ENCODE peak calls at places on chromosome X, in six cellular contexts. S is sigmoid colon, G is GM23338, Q is K562, H is HCT116, T is Panc1. E is an unnamed sample. For H3K4me1 and H3K36me3, the result is how much of the 10 kb centered on the place peaks cover.

GRCh38 chrX:104347860-104348259 is 93.1 kb upstream of the ESX1 start:
- DNase-seq in Q (no peak), G (no peak), S (no peak), H (no peak), T (no peak), E (no peak)

GRCh38 chrX:134670241-134670811 is 12.1 kb upstream of the PLAC1 start:
- DNase-seq in S (no peak), T (peak), H (no peak), Q (no peak), G (peak), E (peak)

GRCh38 chrX:63349307-63349706 is 1.8 kb downstream of the SPIN4 start:
- DNase-seq in S (no peak), Q (peak), H (no peak), G (peak), T (no peak), E (no peak)

GRCh38 chrX:42978655-42979379 is 200.9 kb upstream of the PPP1R2C start:
- DNase-seq in G (peak), H (no peak), S (no peak), Q (no peak), T (no peak), E (no peak)

GRCh38 chrX:39953027-39953426 is 144.7 kb downstream of the BCOR start:
- DNase-seq in T (no peak), S (no peak), G (no peak), H (no peak), Q (no peak), E (no peak)

GRCh38 chrX:118566359-118566758 is 70.7 kb downstream of the DOCK11 start:
- DNase-seq in G (no peak), T (no peak), Q (no peak), H (no peak), S (no peak), E (no peak)

GRCh38 chrX:65750674-65751469 is 83.4 kb downstream of the MSN start:
- DNase-seq in Q (no peak), S (no peak), G (no peak), T (no peak), H (no peak), E (no peak)

GRCh38 chrX:7272301-7272700 is 124.3 kb upstream of the PUDP start:
- DNase-seq in G (no peak), S (no peak), T (no peak), H (no peak), Q (no peak), E (no peak)

GRCh38 chrX:51608071-51608470 is 10.6 kb downstream of the CENPVL3 start:
- DNase-seq in H (no peak), S (no peak), Q (no peak), G (no peak), T (no peak), E (no peak)

GRCh38 chrX:56804867-56805266 is 75.8 kb downstream of the NBDY start:
- DNase-seq in Q (no peak), G (no peak), S (no peak), H (no peak), T (no peak), E (no peak)

GRCh38 chrX:40380649-40381488 is 199.9 kb upstream of the ATP6AP2 start:
- DNase-seq in S (no peak), H (no peak), Q (no peak), G (no peak), T (no peak), E (no peak)

GRCh38 chrX:44914532-44915198 is 41.7 kb downstream of the KDM6A start:
- DNase-seq in H (no peak), T (no peak), S (no peak), Q (no peak), G (no peak), E (no peak)

DNA sequence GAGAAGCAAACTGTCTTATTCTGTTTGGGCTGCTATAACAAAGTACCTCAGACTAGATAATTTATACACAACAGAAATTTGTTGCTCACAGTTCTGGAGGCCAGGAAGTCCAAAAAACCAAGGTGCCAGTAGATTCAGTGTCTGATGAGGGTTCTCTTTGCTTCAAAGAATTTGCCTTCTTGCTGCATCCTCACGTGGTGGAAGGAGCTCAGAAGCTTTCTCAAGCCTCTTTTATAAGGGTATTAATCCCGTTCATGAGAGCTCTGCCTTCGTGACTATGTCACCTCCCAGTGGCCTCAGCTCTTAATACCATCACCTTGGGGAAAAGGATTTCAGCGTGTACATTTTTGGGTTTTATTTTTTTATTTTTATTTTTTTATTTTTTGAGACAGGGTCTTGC is 20.1 kb downstream of the CA5B start:
- DNase-seq in Q (no peak), T (no peak), G (no peak), H (no peak), S (no peak), E (no peak)
- H3K4me1 ChIP-seq in Q (under half), T (under half), G (under half), H (under half), S (under half), E (under half)

DNA sequence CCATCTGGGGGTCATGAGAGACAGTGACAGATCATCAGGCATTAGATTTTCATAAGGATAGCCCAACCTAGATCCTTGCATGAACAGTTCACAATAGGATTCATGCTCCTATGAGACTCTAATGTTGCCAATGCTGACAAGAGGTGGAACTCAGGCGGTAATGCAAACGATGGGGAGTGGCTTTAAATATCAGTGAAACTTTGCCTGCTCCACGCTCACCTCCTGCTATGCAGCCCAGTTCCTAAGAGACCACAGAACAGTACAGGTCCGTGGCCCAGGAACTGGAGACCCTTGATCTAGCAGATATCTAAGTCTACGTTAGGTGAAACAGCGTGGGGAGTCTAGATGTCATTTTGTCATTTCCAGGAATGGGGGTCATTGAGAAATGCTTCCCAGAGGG is 165.7 kb downstream of the OR13H1 start:
- DNase-seq in H (no peak), G (no peak), T (no peak), Q (no peak), S (no peak), E (no peak)
- H3K36me3 ChIP-seq in H (under half), G (under half), T (under half), Q (under half), S (under half), E (under half)

DNA sequence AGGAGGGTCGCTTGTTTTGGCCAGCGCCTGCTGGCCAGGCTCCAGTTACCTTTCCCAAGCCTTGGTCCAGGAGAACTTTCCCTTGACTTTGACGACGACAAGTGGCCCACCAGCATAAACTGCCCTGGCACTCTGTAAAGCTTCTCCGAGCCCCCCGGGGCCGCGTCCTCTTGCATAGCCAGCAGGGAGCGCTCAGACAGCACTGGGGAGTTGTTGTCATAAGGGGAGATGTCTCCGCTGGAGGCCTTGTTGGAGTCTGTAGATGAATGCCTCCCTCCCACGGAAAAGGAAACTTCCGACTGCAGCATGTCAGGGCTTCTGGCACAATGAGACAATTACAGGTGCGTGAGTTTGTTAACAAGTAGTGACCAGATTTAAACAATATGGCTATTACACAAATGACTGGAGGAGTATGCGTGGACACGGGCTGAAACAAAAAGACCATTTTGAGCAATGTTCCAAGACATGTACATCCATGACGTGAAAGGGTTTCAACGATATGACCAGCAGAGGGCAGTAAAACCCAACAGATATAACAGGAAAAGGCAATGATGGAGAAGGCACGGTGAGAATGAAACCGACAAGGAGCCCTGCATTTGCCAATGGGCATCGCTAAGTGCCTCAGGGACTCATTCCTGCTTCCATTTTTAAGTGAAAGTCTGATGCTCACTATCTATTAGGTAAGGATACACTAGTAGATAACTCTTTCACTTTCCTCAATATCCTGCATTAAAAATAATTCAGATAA is 33.0 kb downstream of the HCCS start:
- DNase-seq in S (peak), H (peak), T (peak), Q (peak), G (peak), E (no peak)
- TF ChIP-seq POLR2AphosphoS5 in S (no peak), H (no peak), T (no peak), Q (no peak), G (no peak), E (no peak)

GRCh38 chrX:107711521-107712041 is 64.0 kb downstream of the TSC22D3 start:
- DNase-seq in Q (no peak), G (no peak), T (no peak), S (peak), H (no peak), E (no peak)
- H3K4me1 ChIP-seq in Q (under half), G (under half), T (under half), S (under half), H (under half), E (under half)

DNA sequence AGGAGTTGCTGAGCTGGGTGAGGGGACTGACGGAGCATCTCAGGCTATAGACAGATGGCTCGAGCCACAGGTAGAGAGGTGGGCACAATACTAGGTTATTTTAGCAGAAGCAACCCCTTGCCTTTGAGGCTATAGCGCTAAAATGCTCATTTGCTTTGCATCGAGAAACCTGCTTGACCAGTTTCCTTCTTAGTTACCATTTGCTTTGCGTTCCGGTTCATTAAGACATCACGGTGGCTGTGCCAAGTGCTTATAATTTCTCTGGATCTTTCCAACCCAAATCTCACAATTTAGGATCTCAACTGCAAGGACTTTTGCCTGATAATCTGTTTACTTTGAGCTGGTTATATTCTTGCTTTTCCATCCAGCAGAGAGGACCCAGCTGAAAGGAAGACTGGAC is 40.8 kb downstream of the DLG3 start:
- DNase-seq in T (no peak), Q (no peak), G (peak), H (no peak), S (no peak), E (no peak)
- H3K36me3 ChIP-seq in T (under half), Q (under half), G (under half), H (under half), S (under half), E (under half)

DNA sequence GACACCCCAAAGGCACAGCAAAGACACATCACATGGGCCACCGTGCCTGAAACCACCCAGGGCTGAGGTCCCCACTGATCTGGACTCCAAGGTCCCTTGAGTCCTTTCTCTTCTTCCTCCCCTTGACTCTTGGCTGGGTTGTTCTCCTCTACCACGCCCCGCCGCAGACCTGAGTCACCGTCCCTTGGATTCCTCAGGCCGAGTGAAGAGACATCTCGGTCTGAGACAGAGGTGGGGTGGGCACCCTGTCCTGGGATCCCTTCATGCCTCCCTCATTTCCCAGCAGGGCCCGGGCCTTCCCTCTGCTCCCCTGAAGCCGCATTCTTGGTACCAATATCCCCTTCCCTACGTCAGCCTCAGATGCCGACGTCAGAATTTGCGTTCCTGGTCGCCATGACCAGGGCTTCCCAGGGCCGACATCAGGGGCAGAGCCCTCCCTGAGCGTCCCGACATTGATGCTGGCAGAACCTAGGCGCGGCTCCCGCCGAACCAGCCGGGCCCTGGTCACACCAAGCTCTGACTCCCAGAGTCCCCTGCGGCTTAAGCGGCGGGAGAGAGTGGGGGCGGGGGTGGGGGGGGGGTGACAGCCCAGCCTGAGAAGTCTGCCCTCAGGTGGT is 498 bp downstream of the MAGEA10 start:
- DNase-seq in H (no peak), G (no peak), Q (no peak), T (no peak), S (no peak), E (no peak)
- TF ChIP-seq POLR2AphosphoS5 in H (no peak), G (no peak), Q (no peak), T (no peak), S (no peak), E (no peak)

DNA sequence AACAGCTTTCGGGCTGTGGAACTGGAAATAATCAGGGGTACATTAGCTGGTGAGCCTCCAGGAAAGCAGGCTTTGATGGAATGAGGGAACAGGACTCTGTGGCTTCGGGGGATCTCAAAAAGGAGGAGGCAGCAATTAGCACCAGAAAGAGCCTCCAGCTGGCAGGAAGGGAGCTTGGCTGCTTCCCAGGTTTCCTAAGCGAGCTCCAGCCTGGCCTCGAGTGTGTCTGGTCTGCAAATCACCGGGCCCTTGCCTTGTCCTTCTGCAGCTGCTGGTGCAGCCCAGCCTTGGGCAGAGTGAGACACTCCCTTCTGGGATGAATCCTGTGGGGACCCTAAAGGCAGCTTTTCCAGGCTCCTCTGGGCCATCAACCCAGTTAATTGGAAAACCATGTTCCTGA is 10.7 kb upstream of the PDHA1 start:
- DNase-seq in S (no peak), T (no peak), Q (no peak), H (no peak), G (peak), E (no peak)
- H3K4me1 ChIP-seq in S (under half), T (under half), Q (under half), H (under half), G (under half), E (under half)

DNA sequence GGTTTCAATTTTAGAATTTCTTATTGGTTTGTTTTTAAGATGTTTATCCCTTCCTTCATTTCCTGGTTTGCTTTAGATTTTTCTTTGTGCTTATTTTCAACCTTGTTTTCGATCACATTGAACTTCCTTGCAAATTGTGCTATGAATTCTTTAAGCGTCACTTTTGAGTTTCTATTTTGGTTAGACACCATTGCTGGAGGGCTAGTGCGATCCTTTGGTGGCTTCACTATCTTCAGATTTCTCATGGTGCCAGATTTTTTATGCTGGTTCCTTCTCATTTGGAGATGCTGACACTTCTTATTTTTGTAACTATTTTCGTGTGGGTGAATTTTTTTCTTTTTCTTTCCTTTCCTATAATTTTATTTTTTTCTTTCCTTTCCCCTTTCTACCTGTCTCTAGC is 227.2 kb upstream of the HDX start:
- DNase-seq in S (no peak), G (no peak), H (no peak), T (no peak), Q (no peak), E (no peak)
- H3K36me3 ChIP-seq in S (under half), G (under half), H (under half), T (under half), Q (under half), E (under half)

DNA sequence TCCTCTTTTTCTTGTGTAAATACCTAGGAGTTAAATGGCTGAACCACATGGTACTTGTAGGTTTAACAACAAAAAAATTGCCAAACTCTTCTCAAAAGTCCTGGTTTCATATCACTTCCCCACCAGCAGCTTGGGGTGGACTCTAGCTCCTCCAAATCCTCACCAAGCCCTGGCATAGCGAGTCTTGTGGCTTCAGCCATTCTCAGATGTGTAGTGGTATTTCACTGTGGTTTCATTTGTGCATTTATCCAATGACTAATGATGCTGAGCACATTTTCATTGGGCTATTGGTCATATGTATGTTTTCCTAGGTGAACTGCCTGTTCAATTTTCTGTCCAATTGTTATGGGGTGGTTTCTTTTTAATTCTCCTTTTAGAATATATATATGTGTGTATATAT is 249.3 kb downstream of the NLGN4X start:
- DNase-seq in Q (no peak), T (no peak), H (no peak), G (no peak), S (no peak), E (no peak)
- TF ChIP-seq POLR2AphosphoS5 in Q (no peak), T (no peak), H (no peak), G (no peak), S (no peak), E (no peak)

GRCh38 chrX:136196691-136197155 is 49.4 kb downstream of the FHL1 start:
- DNase-seq in H (no peak), G (no peak), S (no peak), Q (no peak), T (no peak), E (no peak)

GRCh38 chrX:136192839-136193414 is 45.6 kb downstream of the FHL1 start:
- DNase-seq in S (no peak), G (no peak), T (no peak), H (no peak), Q (no peak), E (no peak)

GRCh38 chrX:136195247-136195646 is 47.9 kb downstream of the FHL1 start:
- DNase-seq in G (no peak), Q (no peak), H (no peak), T (no peak), S (no peak), E (no peak)

GRCh38 chrX:136193771-136194170 is 46.4 kb downstream of the FHL1 start:
- DNase-seq in H (no peak), S (no peak), Q (no peak), T (no peak), G (no peak), E (no peak)

DNA sequence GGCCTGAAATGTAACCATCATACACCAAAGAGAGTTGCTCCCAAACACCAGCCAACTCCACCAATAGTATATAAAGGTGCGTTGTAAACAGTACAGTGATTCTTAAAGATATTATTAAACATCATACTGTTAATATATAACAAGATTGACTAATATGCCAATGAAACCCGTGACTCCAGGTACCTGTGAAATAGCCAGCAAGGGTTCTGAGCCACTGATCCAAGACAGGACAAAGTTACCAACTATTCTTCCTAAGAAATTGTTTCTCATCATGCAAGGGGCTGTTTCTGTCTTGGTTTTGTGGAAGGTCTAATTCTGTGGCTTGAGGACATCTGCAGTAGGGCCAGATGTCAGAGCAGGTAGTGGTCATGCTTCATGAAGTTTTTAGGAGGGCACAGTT is 47.2 kb downstream of the FHL1 start:
- DNase-seq in T (no peak), H (no peak), Q (no peak), S (no peak), G (no peak), E (no peak)
- H3K4me1 ChIP-seq in T (under half), H (under half), Q (under half), S (under half), G (under half), E (under half)